ENCODE peak calls at places on chromosomes 13 and 19, in six cellular contexts. R, P, V, T, F and O are unnamed samples.

GRCh38 chr13:35086667-35087066 is 144.6 kb downstream of the NBEA start:
- DNase-seq in T (no peak), R (no peak), P (no peak), F (no peak), V (no peak), O (no peak)

GRCh38 chr13:93847162-93847561 is 620.6 kb downstream of the GPC6 start:
- DNase-seq in P (peak; percentile 29), T (no peak), F (no peak), V (peak; percentile 5), R (no peak), O (no peak)

GRCh38 chr19:39223703-39224279 is 19.7 kb upstream of the SYCN start:
- DNase-seq in V (no peak), R (peak; percentile 48), T (peak; percentile 65), P (no peak), F (peak; percentile 67), O (peak; percentile 22)

GRCh38 chr13:72651196-72651595 is 76.2 kb downstream of the MZT1 start:
- DNase-seq in P (no peak), F (no peak), V (peak; percentile 17), T (no peak), R (no peak), O (no peak)

GRCh38 chr19:45492627-45493470 is 4.0 kb downstream of the RTN2 start:
- DNase-seq in V (peak; percentile 68), T (peak; percentile 89), F (peak; percentile 88), P (peak; percentile 73), R (peak; percentile 90), O (peak; percentile 60)

GRCh38 chr19:23762884-23763711 is 4.4 kb upstream of the ZNF681 start:
- DNase-seq in T (peak; percentile 86), P (no peak), F (peak; percentile 98), V (no peak), R (peak; percentile 88), O (no peak)

GRCh38 chr19:48290341-48290922 is 20.6 kb downstream of the ZNF114 start:
- DNase-seq in F (peak; percentile 81), R (no peak), V (no peak), T (peak; percentile 86), P (peak; percentile 35), O (peak; percentile 42)

GRCh38 chr13:97944396-97945029 is 9.0 kb upstream of the IPO5 start:
- DNase-seq in R (no peak), F (no peak), V (no peak), P (no peak), T (no peak), O (no peak)

GRCh38 chr13:41756198-41756885 is 204.6 kb downstream of the VWA8 start:
- DNase-seq in R (no peak), P (no peak), F (no peak), T (no peak), V (no peak), O (no peak)

GRCh38 chr19:18479964-18480723 is 41.7 kb downstream of the ELL start:
- DNase-seq in T (no peak), V (no peak), R (no peak), P (no peak), F (no peak), O (peak; percentile 33)

GRCh38 chr19:51735759-51736449 is 12.1 kb upstream of the HAS1 start:
- DNase-seq in P (no peak), F (no peak), R (peak; percentile 45), T (no peak), V (no peak), O (no peak)

GRCh38 chr19:30784850-30785459 is 412.8 kb downstream of the ZNF536 start:
- DNase-seq in F (peak; percentile 84), R (peak; percentile 69), T (peak; percentile 89), V (peak; percentile 16), P (peak; percentile 51), O (no peak)

GRCh38 chr19:46392837-46393236 is 20.5 kb downstream of the CCDC8 start:
- DNase-seq in P (no peak), F (no peak), T (no peak), V (no peak), R (no peak), O (no peak)

GRCh38 chr19:45090034-45090433 is 2.9 kb upstream of the PPP1R37 start:
- DNase-seq in R (no peak), F (peak; percentile 76), T (peak; percentile 68), V (no peak), P (no peak), O (no peak)

GRCh38 chr13:97353927-97354326 is 80.0 kb upstream of the RAP2A start:
- DNase-seq in V (no peak), T (no peak), R (no peak), F (no peak), P (no peak), O (no peak)

GRCh38 chr19:15091918-15092753 is 10.1 kb downstream of the OR1I1 start:
- DNase-seq in R (no peak), F (peak; percentile 35), V (peak; percentile 66), P (peak; percentile 72), T (peak; percentile 54), O (peak; percentile 58)

GRCh38 chr19:58562126-58563033 is 4.0 kb upstream of the UBE2M start:
- DNase-seq in R (no peak), P (no peak), V (no peak), F (peak; percentile 56), T (no peak), O (peak; percentile 37)

DNA sequence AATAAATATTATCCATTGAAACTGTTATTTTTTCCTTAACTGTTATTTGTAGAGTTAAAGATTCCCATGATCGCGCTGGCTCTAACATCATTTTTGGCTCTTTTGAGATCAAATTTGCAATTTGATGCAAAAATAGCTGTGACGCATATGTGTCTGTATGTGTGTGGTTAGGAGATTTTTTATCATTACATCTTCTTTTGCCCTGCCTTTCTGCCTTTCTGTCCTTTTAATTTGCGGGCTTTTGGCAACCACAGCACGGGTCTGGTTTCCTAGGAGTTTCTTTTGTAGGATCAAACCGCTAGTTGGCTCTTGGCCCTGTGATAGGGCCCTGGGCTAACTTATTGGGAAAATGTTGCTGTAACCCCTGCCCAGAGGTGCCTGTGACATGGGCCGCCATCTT is 37.3 kb upstream of the ALOX5AP start:
- DNase-seq in T (no peak), F (no peak), V (no peak), P (no peak), R (no peak), O (no peak)
- TF ChIP-seq JUN in T (no peak), F (no peak), V (no peak), P (no peak), R (no peak), O (no peak)

GRCh38 chr19:33446156-33446917 is 72.8 kb downstream of the CEBPG start:
- DNase-seq in R (no peak), V (no peak), P (no peak), T (no peak), F (peak; percentile 5), O (no peak)

GRCh38 chr19:33445752-33446070 is 72.2 kb downstream of the CEBPG start:
- DNase-seq in V (no peak), T (no peak), R (no peak), F (peak; percentile 2), P (no peak), O (no peak)

GRCh38 chr19:33446918-33447293 is 73.4 kb downstream of the CEBPG start:
- DNase-seq in T (no peak), F (no peak), P (no peak), R (no peak), V (no peak), O (no peak)

GRCh38 chr19:33448159-33448516 is 73.5 kb downstream of the PEPD start:
- DNase-seq in V (no peak), T (no peak), R (no peak), P (no peak), F (no peak), O (no peak)

DNA sequence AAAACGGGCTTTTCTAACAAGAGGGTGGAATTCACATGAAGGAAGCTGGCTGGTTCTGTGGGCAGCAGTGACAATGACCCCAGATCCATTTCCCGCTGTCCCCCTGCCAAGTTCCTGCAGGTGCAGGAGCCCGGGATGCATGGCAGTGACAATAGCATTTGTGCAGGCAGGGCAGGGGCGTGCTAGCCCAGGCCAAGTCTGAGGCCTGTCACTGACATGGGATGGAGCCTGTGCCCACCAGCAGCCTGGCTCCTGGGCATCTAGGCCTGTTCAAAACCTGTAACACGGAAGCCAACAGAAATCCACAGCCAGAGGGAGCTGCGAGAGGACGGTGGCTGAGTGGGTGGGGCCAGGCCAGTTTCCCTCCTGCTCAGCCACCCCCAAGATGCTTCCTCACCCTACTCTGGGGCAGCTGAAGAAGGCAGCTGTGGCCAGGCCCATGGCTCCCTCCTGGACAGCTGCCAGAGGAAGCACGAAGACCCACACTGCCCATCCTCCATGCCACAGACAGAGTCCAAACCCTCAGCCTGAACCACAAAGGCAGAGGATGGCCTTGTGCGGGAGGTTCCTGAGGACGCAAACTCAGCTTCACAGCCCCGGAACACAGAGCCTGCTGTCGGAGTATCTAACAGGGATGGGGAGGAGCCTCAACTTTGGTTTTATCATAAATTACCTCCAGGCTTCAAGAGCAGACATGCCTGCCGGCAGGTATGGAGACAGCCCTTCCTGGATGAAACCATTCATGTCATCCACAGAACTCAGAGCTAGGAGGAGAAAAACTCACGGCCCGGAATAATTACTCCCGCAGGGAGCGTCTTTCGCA is 74.0 kb downstream of the CEBPG start:
- DNase-seq in F (peak; percentile 8), T (no peak), V (no peak), P (no peak), R (no peak), O (no peak)
- TF ChIP-seq JUN in F (no peak), T (no peak), V (no peak), P (no peak), R (no peak), O (no peak)

GRCh38 chr19:49641688-49642487 is at the start of gene SCAF1:
- DNase-seq in P (peak; percentile 100), F (peak; percentile 100), T (peak; percentile 98), R (peak; percentile 95), V (peak; percentile 97), O (peak; percentile 100)

GRCh38 chr19:49639401-49640112 is 386 bp downstream of the RRAS start:
- DNase-seq in P (no peak), F (no peak), R (no peak), V (no peak), T (no peak), O (no peak)

GRCh38 chr19:49643466-49643865 is 1.5 kb downstream of the SCAF1 start:
- DNase-seq in V (no peak), P (no peak), R (peak; percentile 38), F (no peak), T (no peak), O (no peak)

GRCh38 chr19:49640113-49640898 is at the start of gene RRAS:
- DNase-seq in F (peak; percentile 100), V (peak; percentile 98), R (peak; percentile 97), T (peak; percentile 100), P (peak; percentile 100), O (peak; percentile 100)

GRCh38 chr19:49642488-49643035 is 553 bp downstream of the SCAF1 start:
- DNase-seq in T (no peak), V (no peak), P (no peak), R (no peak), F (no peak), O (no peak)
- TF ChIP-seq JUN in T (no peak), V (no peak), P (no peak), R (no peak), F (no peak), O (no peak)

GRCh38 chr13:51841732-51842131 is 3.2 kb downstream of the TMEM272 start:
- DNase-seq in P (no peak), V (no peak), F (no peak), R (no peak), T (no peak), O (no peak)

GRCh38 chr13:51845574-51846318 is 769 bp upstream of the TMEM272 start:
- DNase-seq in V (peak; percentile 27), P (no peak), R (no peak), T (no peak), F (no peak), O (no peak)

GRCh38 chr13:51846756-51847155 is 1.8 kb upstream of the TMEM272 start:
- DNase-seq in V (no peak), F (no peak), R (no peak), P (no peak), T (no peak), O (no peak)

GRCh38 chr13:51843529-51843928 is 1.4 kb downstream of the TMEM272 start:
- DNase-seq in F (no peak), V (no peak), R (no peak), T (no peak), P (no peak), O (no peak)

GRCh38 chr13:51844862-51845573 is at the start of gene TMEM272:
- DNase-seq in R (peak; percentile 85), V (peak; percentile 43), F (peak; percentile 81), P (peak; percentile 39), T (peak; percentile 94), O (peak; percentile 60)
- TF ChIP-seq JUN in R (no peak), V (no peak), F (no peak), P (no peak), T (no peak), O (no peak)